ENCODE peak calls at places on chromosomes 5 and 9, in ten cellular contexts. F is adrenal gland; L is CD8-positive, alpha-beta T cell; J is stomach; Z is fibroblast of lung; A is CD4-positive, alpha-beta memory T cell; W is esophagus muscularis mucosa; S is A549; P is spleen; O is OCI-LY7. C is an unnamed sample. For H3K4me1, the result is how much of the 10 kb centered on the place peaks cover.

GRCh38 chr5:83924891-83925290 is 204.2 kb upstream of the HAPLN1 start:
- DNase-seq in F (no peak), L (no peak), J (no peak), Z (peak), A (no peak), W (no peak), S (no peak), P (no peak), O (no peak), C (no peak)

GRCh38 chr9:78031271-78031825 is at the start of gene GNAQ:
- DNase-seq in F (peak), L (peak), J (no peak), Z (peak), A (peak), W (no peak), S (peak), P (peak), O (no peak), C (peak)

GRCh38 chr5:119470105-119470763 is 17.9 kb downstream of the HSD17B4 start:
- DNase-seq in F (no peak), L (no peak), J (no peak), Z (no peak), A (no peak), W (no peak), S (no peak), P (no peak), O (no peak), C (no peak)

GRCh38 chr5:17444496-17444895 is 53.5 kb upstream of the TAF11L2 start:
- DNase-seq in F (no peak), L (no peak), J (no peak), Z (no peak), A (no peak), W (no peak), S (no peak), P (no peak), O (no peak), C (no peak)

GRCh38 chr5:157266286-157267007 is 524 bp downstream of the CYFIP2 start:
- DNase-seq in F (no peak), L (no peak), J (peak), Z (no peak), A (peak), W (peak), S (peak), P (peak), O (peak), C (no peak)

GRCh38 chr9:84953252-84953773 is 283.8 kb downstream of the NTRK2 start:
- DNase-seq in F (no peak), L (no peak), J (no peak), Z (no peak), A (no peak), W (no peak), S (no peak), P (no peak), O (no peak), C (no peak)

GRCh38 chr5:1772634-1773033 is 27.0 kb downstream of the MRPL36 start:
- DNase-seq in F (no peak), L (no peak), J (no peak), Z (peak), A (no peak), W (no peak), S (peak), P (no peak), O (peak), C (no peak)

GRCh38 chr5:56264417-56265025 is 31.4 kb upstream of the ANKRD55 start:
- DNase-seq in F (no peak), L (no peak), J (peak), Z (peak), A (peak), W (no peak), S (peak), P (no peak), O (peak), C (peak)

GRCh38 chr5:143101740-143102386 is 301.6 kb downstream of the NR3C1 start:
- DNase-seq in F (no peak), L (no peak), J (no peak), Z (no peak), A (no peak), W (no peak), S (no peak), P (no peak), O (no peak), C (no peak)

GRCh38 chr5:160083501-160083900 is 35.7 kb downstream of the PWWP2A start:
- DNase-seq in F (no peak), L (no peak), J (no peak), Z (no peak), A (no peak), W (no peak), S (peak), P (no peak), O (no peak), C (no peak)

GRCh38 chr9:128595471-128595870 is 43.1 kb downstream of the SPTAN1 start:
- DNase-seq in F (no peak), L (no peak), J (no peak), Z (no peak), A (no peak), W (no peak), S (no peak), P (no peak), O (no peak), C (no peak)

GRCh38 chr5:111976705-111977104 is 219.7 kb upstream of the NREP start:
- DNase-seq in F (no peak), L (no peak), J (no peak), Z (no peak), A (no peak), W (no peak), S (no peak), P (no peak), O (no peak), C (no peak)

GRCh38 chr9:137298401-137298982 is 3.6 kb downstream of the NRARP start:
- DNase-seq in F (no peak), L (no peak), J (peak), Z (no peak), A (no peak), W (no peak), S (no peak), P (no peak), O (no peak), C (no peak)

GRCh38 chr9:88180084-88180765 is 42.0 kb upstream of the SPATA31C2 start:
- DNase-seq in F (no peak), L (no peak), J (no peak), Z (no peak), A (no peak), W (no peak), S (no peak), P (no peak), O (no peak), C (no peak)

GRCh38 chr9:110536802-110537201 is 42.7 kb downstream of the SVEP1 start:
- DNase-seq in F (no peak), L (no peak), J (no peak), Z (peak), A (no peak), W (no peak), S (no peak), P (no peak), O (no peak), C (no peak)

GRCh38 chr5:148179234-148179824 is 11.0 kb downstream of the SPINK14 start:
- DNase-seq in F (peak), L (no peak), J (no peak), Z (peak), A (peak), W (no peak), S (no peak), P (no peak), O (peak), C (peak)

GRCh38 chr5:13115476-13115875 is 829.0 kb downstream of the DNAH5 start:
- DNase-seq in F (no peak), L (no peak), J (no peak), Z (no peak), A (no peak), W (no peak), S (no peak), P (no peak), O (no peak), C (no peak)

GRCh38 chr9:119873877-119874276 is 504.6 kb upstream of the BRINP1 start:
- DNase-seq in F (no peak), L (no peak), J (no peak), Z (no peak), A (no peak), W (no peak), S (no peak), P (no peak), O (no peak), C (no peak)

GRCh38 chr5:10162468-10162867 is 87.2 kb downstream of the ATPSCKMT start:
- DNase-seq in F (no peak), L (no peak), J (no peak), Z (no peak), A (no peak), W (no peak), S (no peak), P (no peak), O (no peak), C (no peak)

GRCh38 chr5:72138943-72139467 is 31.7 kb downstream of the MAP1B start:
- DNase-seq in F (peak), L (no peak), J (no peak), Z (peak), A (no peak), W (no peak), S (no peak), P (no peak), O (no peak), C (no peak)

GRCh38 chr9:19498015-19498414 is 89.2 kb downstream of the ACER2 start:
- DNase-seq in F (no peak), L (no peak), J (no peak), Z (peak), A (no peak), W (peak), S (no peak), P (no peak), O (no peak), C (no peak)

GRCh38 chr9:68851657-68852056 is 146.6 kb downstream of the PIP5K1B start:
- DNase-seq in F (peak), L (no peak), J (no peak), Z (no peak), A (no peak), W (no peak), S (no peak), P (no peak), O (no peak), C (peak)

GRCh38 chr5:143143973-143144372 is 259.5 kb downstream of the NR3C1 start:
- DNase-seq in F (no peak), L (no peak), J (no peak), Z (no peak), A (no peak), W (no peak), S (no peak), P (no peak), O (no peak), C (no peak)

GRCh38 chr5:171999877-172000276 is 6.6 kb downstream of the FBXW11 start:
- DNase-seq in F (no peak), L (no peak), J (no peak), Z (no peak), A (no peak), W (no peak), S (no peak), P (no peak), O (peak), C (no peak)

DNA sequence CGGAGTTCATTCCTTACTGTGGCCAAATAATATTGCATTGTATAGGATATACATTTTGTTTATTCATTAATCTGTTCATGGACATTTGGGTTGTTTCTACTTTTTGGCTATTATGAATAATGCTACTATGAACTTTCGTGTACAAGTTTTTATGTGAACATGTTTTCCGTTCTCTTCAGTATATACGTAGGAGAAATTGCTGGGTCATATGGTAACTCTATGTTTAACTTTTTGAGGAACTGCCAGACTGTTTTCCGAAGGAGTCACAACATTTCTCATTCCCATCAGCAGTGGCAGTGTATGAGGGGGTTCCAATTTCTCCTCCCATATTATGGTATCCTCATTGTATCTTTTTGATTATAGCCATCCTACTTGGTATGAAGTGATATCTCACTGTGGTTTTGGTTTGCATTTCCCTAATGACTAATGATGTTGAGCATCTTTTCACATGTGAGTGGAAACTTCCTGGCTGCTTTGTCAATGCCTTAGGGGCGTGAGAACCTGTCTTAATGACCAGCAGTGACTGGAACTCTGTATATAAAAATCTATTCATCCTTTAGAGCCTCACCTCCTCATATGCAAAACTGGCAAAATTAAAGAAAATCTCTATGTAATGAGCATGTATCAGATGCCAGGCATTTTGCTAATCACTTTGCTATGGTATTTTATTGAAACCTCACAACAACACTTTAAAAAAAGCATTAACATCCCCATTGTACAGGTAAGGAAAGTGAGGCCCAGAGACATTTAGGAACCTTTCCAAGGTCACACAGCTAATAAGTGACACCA is 47.8 kb upstream of the TGFBR1 start:
- DNase-seq in F (no peak), L (no peak), J (no peak), Z (peak), A (peak), W (no peak), S (no peak), P (no peak), O (peak), C (peak)
- H3K27ac ChIP-seq in F (no peak), L (no peak), J (no peak), Z (peak), A (no peak), W (no peak), S (no peak), P (peak), O (no peak), C (peak)

GRCh38 chr5:43353668-43354067 is 40.5 kb upstream of the HMGCS1 start:
- DNase-seq in F (no peak), L (no peak), J (no peak), Z (no peak), A (no peak), W (peak), S (no peak), P (no peak), O (no peak), C (no peak)

GRCh38 chr5:43348207-43348606 is 35.0 kb upstream of the HMGCS1 start:
- DNase-seq in F (no peak), L (no peak), J (no peak), Z (no peak), A (no peak), W (peak), S (no peak), P (no peak), O (no peak), C (no peak)

GRCh38 chr5:43352131-43352530 is 38.9 kb upstream of the HMGCS1 start:
- DNase-seq in F (no peak), L (no peak), J (no peak), Z (no peak), A (no peak), W (peak), S (no peak), P (no peak), O (no peak), C (no peak)

GRCh38 chr5:43352916-43353315 is 39.7 kb upstream of the HMGCS1 start:
- DNase-seq in F (no peak), L (no peak), J (no peak), Z (no peak), A (no peak), W (no peak), S (no peak), P (no peak), O (no peak), C (no peak)

GRCh38 chr5:43348964-43349363 is 35.8 kb upstream of the HMGCS1 start:
- DNase-seq in F (no peak), L (no peak), J (no peak), Z (no peak), A (no peak), W (peak), S (no peak), P (no peak), O (no peak), C (no peak)
- H3K4me1 ChIP-seq in F (under half), L (under half), J (under half), Z (under half), A (under half), W (under half), S (under half), P (under half), O (under half), C (under half)

GRCh38 chr5:95835682-95836405 is 13.3 kb upstream of the GLRX start:
- DNase-seq in F (no peak), L (no peak), J (no peak), Z (no peak), A (peak), W (no peak), S (no peak), P (peak), O (no peak), C (no peak)

GRCh38 chr5:95838552-95838951 is 16.0 kb upstream of the GLRX start:
- DNase-seq in F (no peak), L (no peak), J (no peak), Z (no peak), A (no peak), W (no peak), S (no peak), P (no peak), O (no peak), C (no peak)

GRCh38 chr5:95838001-95838520 is 15.5 kb upstream of the GLRX start:
- DNase-seq in F (no peak), L (no peak), J (no peak), Z (no peak), A (no peak), W (no peak), S (no peak), P (no peak), O (no peak), C (no peak)

GRCh38 chr5:95837492-95837891 is 15.0 kb upstream of the GLRX start:
- DNase-seq in F (no peak), L (no peak), J (no peak), Z (no peak), A (no peak), W (no peak), S (no peak), P (no peak), O (no peak), C (no peak)

DNA sequence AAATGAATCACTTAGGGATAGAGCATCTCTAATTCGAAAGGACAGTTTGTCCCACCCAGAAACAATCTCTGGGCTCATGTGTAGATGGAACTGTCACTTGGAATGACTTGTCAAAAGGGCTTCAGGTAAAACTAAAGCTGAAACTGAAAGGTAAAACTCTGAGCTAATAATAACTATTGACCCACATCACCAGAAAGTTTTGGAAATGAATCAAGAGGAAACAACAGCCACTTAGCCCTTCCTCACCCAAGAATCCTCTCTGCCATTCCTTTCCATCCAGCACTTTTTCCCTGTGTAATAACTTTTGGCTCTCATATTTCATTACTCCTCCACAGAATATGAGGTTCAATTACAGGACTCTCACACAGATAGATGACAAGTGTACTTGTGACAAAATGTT is 14.0 kb upstream of the GLRX start:
- DNase-seq in F (no peak), L (no peak), J (no peak), Z (no peak), A (no peak), W (no peak), S (no peak), P (no peak), O (no peak), C (no peak)
- H3K27ac ChIP-seq in F (no peak), L (peak), J (no peak), Z (no peak), A (peak), W (peak), S (peak), P (peak), O (no peak), C (no peak)

GRCh38 chr5:178236685-178237084 is 4.1 kb upstream of the PHYKPL start:
- DNase-seq in F (no peak), L (no peak), J (no peak), Z (no peak), A (no peak), W (no peak), S (no peak), P (no peak), O (no peak), C (no peak)
- H3K4me1 ChIP-seq in F (under half), L (half or more), J (under half), Z (under half), A (half or more), W (under half), S (under half), P (under half), O (under half), C (under half)

GRCh38 chr5:77305222-77305846 is 94.9 kb downstream of the PDE8B start:
- DNase-seq in F (no peak), L (no peak), J (peak), Z (no peak), A (no peak), W (no peak), S (no peak), P (no peak), O (no peak), C (no peak)
- H3K27ac ChIP-seq in F (no peak), L (no peak), J (no peak), Z (peak), A (no peak), W (no peak), S (peak), P (no peak), O (no peak), C (no peak)